ENCODE peak calls at places on chromosomes 13 and 19, in nine cellular contexts. U is COR-L47, J is thoracic aorta, O is transverse colon, B is NCI-H1092, N is fibroblast of lung, P is lung microvascular endothelial cell, Y is cardiac fibroblast, A is epithelial cell of proximal tubule. K is an unnamed sample.
A peak's percentile ranks its signal among the peaks of the same experiment; 100 is the strongest.

GRCh38 chr19:13208131-13208963 is 58.1 kb downstream of the IER2 start:
- DNase-seq in A (no peak), U (no peak), O (peak; percentile 44), N (peak; percentile 88), J (no peak), Y (peak; percentile 85), B (no peak), P (peak; percentile 68), K (no peak)

GRCh38 chr13:33236021-33236420 is 49.5 kb downstream of the STARD13 start:
- DNase-seq in U (no peak), O (no peak), P (peak; percentile 49), Y (peak; percentile 64), N (peak; percentile 65), B (no peak), J (no peak), A (no peak), K (no peak)

GRCh38 chr13:30821421-30821820 is 84.7 kb upstream of the MEDAG start:
- DNase-seq in O (no peak), P (no peak), Y (no peak), U (no peak), J (no peak), B (no peak), N (no peak), A (no peak), K (no peak)

GRCh38 chr13:24214528-24214927 is 54.0 kb downstream of the SPATA13 start:
- DNase-seq in N (no peak), J (no peak), A (no peak), B (no peak), U (no peak), P (no peak), O (no peak), Y (no peak), K (no peak)

GRCh38 chr19:49518033-49518432 is 5.6 kb downstream of the FCGRT start:
- DNase-seq in B (no peak), A (no peak), O (no peak), Y (no peak), N (no peak), J (no peak), U (no peak), P (no peak), K (no peak)

GRCh38 chr13:77390391-77390790 is 63.5 kb upstream of the MYCBP2 start:
- DNase-seq in Y (no peak), U (no peak), N (no peak), J (no peak), P (no peak), A (no peak), O (no peak), B (no peak), K (no peak)

GRCh38 chr13:45178349-45179142 is 22.3 kb downstream of the KCTD4 start:
- DNase-seq in A (peak; percentile 77), O (no peak), B (no peak), Y (peak; percentile 29), J (no peak), U (no peak), P (peak; percentile 53), N (peak; percentile 80), K (no peak)

GRCh38 chr19:35790981-35791813 is 15.8 kb downstream of the ARHGAP33 start:
- DNase-seq in B (peak; percentile 13), U (peak; percentile 77), P (no peak), A (no peak), N (no peak), O (no peak), Y (no peak), J (no peak), K (no peak)

GRCh38 chr13:81487151-81487550 is 1146.2 kb upstream of the SPRY2 start:
- DNase-seq in N (no peak), J (no peak), P (no peak), A (no peak), U (peak; percentile 49), B (peak; percentile 41), O (no peak), Y (peak; percentile 6), K (no peak)

GRCh38 chr19:57587529-57587928 is 3.6 kb downstream of the ZIK1 start:
- DNase-seq in A (no peak), O (no peak), B (no peak), P (no peak), Y (no peak), J (no peak), N (no peak), U (no peak), K (no peak)

GRCh38 chr19:54114340-54114826 is 1.1 kb downstream of the TFPT start:
- DNase-seq in A (no peak), O (peak; percentile 46), B (no peak), N (peak; percentile 25), P (peak; percentile 70), U (no peak), J (no peak), Y (peak; percentile 51), K (no peak)

GRCh38 chr19:21101511-21102242 is 19.7 kb downstream of the ZNF714 start:
- DNase-seq in N (no peak), J (no peak), B (no peak), P (peak; percentile 49), Y (peak; percentile 6), U (no peak), O (no peak), A (no peak), K (no peak)

GRCh38 chr19:11018179-11018578 is 57.3 kb downstream of the SMARCA4 start:
- DNase-seq in N (no peak), O (peak; percentile 67), B (no peak), A (no peak), U (no peak), J (no peak), P (no peak), Y (no peak), K (no peak)

GRCh38 chr19:8552810-8553209 is 24.4 kb downstream of the MYO1F start:
- DNase-seq in O (no peak), U (no peak), P (peak; percentile 49), Y (peak; percentile 53), J (no peak), N (peak; percentile 44), A (no peak), B (no peak), K (peak; percentile 2)

GRCh38 chr19:37983916-37984315 is 76.9 kb downstream of the SIPA1L3 start:
- DNase-seq in B (no peak), U (no peak), Y (no peak), N (no peak), J (no peak), A (no peak), P (no peak), O (no peak), K (no peak)

GRCh38 chr19:45558399-45558878 is 26.2 kb downstream of the OPA3 start:
- DNase-seq in U (no peak), Y (peak; percentile 57), N (peak; percentile 50), B (peak; percentile 2), P (peak; percentile 56), A (no peak), J (no peak), O (peak; percentile 77), K (no peak)

GRCh38 chr19:1767464-1767933 is 14.2 kb downstream of the ONECUT3 start:
- DNase-seq in J (no peak), P (no peak), B (no peak), N (no peak), A (no peak), Y (peak; percentile 32), U (no peak), O (peak; percentile 46), K (no peak)

GRCh38 chr19:8631425-8631819 is 989 bp downstream of the NFILZ start:
- DNase-seq in B (no peak), A (no peak), P (no peak), O (peak; percentile 29), N (peak; percentile 61), Y (peak; percentile 70), J (peak; percentile 35), U (no peak), K (no peak)

GRCh38 chr13:112842931-112843391 is 126.1 kb upstream of the MCF2L start:
- DNase-seq in A (no peak), Y (no peak), B (no peak), U (no peak), O (no peak), J (no peak), N (no peak), P (no peak), K (no peak)

GRCh38 chr13:90717451-90717936 is 630.0 kb upstream of the MIR17HG start:
- DNase-seq in A (peak; percentile 94), J (no peak), O (no peak), P (no peak), N (peak; percentile 68), B (no peak), Y (peak; percentile 94), U (no peak), K (no peak)

GRCh38 chr13:48790996-48791395 is 137.3 kb downstream of the CYSLTR2 start:
- DNase-seq in B (no peak), O (no peak), A (no peak), J (no peak), N (no peak), U (no peak), Y (no peak), P (no peak), K (no peak)

GRCh38 chr13:24694907-24695306 is 14.7 kb downstream of the ATP12A start:
- DNase-seq in B (no peak), A (no peak), O (no peak), N (no peak), P (no peak), Y (no peak), J (no peak), U (no peak), K (no peak)

GRCh38 chr19:28425431-28425931 is 787.5 kb downstream of the UQCRFS1 start:
- DNase-seq in U (no peak), A (no peak), N (no peak), J (no peak), P (peak; percentile 36), B (no peak), Y (no peak), O (no peak), K (no peak)

GRCh38 chr13:43785166-43785680 is 1.5 kb downstream of the ENOX1 start:
- DNase-seq in N (no peak), P (no peak), A (no peak), B (no peak), U (no peak), O (no peak), J (no peak), Y (no peak), K (no peak)

GRCh38 chr19:52599241-52599640 is 29.2 kb downstream of the ZNF701 start:
- DNase-seq in Y (no peak), U (no peak), N (no peak), A (no peak), J (no peak), O (no peak), P (no peak), B (no peak), K (no peak)

GRCh38 chr19:40143612-40144011 is 47.6 kb upstream of the MAP3K10 start:
- DNase-seq in N (peak; percentile 24), U (no peak), O (peak; percentile 41), A (no peak), Y (no peak), B (no peak), P (no peak), J (no peak), K (peak; percentile 55)

GRCh38 chr13:73334459-73334858 is 275.7 kb downstream of the KLF5 start:
- DNase-seq in P (no peak), J (no peak), A (no peak), Y (peak; percentile 13), O (no peak), N (no peak), B (no peak), U (no peak), K (no peak)

GRCh38 chr13:107516517-107516916 is 698.8 kb downstream of the LIG4 start:
- DNase-seq in U (no peak), P (no peak), J (no peak), N (no peak), Y (no peak), O (no peak), B (no peak), A (no peak), K (no peak)

GRCh38 chr13:98626298-98626940 is 49.5 kb upstream of the STK24 start:
- DNase-seq in A (no peak), U (peak; percentile 14), J (no peak), O (no peak), B (no peak), Y (no peak), P (no peak), N (peak; percentile 8), K (no peak)

GRCh38 chr19:1518471-1518870 is 5.4 kb upstream of the PLK5 start:
- DNase-seq in N (no peak), P (no peak), Y (no peak), U (no peak), J (no peak), A (no peak), B (no peak), O (no peak), K (no peak)

GRCh38 chr13:27792393-27793218 is at the start of gene GSX1:
- DNase-seq in B (no peak), P (peak; percentile 83), A (no peak), Y (peak; percentile 77), N (peak; percentile 74), O (peak; percentile 52), U (peak; percentile 61), J (no peak), K (no peak)